ENCODE peak calls at places on chromosomes 1 and 21, in four cellular contexts. Q is HEK293T, E is K562, R is HepG2. W is an unnamed sample.

GRCh38 chr1:209080170-209080781 is 503.2 kb upstream of the CAMK1G start:
- DNase-seq in Q (no peak), E (no peak), R (no peak), W (no peak)

GRCh38 chr1:204866051-204866596 is 4.5 kb upstream of the NFASC start:
- DNase-seq in Q (no peak), E (no peak), R (no peak), W (no peak)

GRCh38 chr1:30302808-30303310 is 420.5 kb downstream of the MATN1 start:
- DNase-seq in Q (no peak), E (no peak), R (no peak), W (no peak)

GRCh38 chr21:22352088-22352487 is 1353.9 kb downstream of the NCAM2 start:
- DNase-seq in Q (no peak), E (no peak), R (no peak), W (no peak)

GRCh38 chr1:210698661-210699060 is 370.0 kb downstream of the HHAT start:
- DNase-seq in Q (no peak), E (no peak), R (no peak), W (no peak)

GRCh38 chr21:37461494-37461893 is 94.9 kb downstream of the DYRK1A start:
- DNase-seq in Q (no peak), E (no peak), R (no peak), W (no peak)

GRCh38 chr1:40903106-40903505 is 40.9 kb upstream of the CITED4 start:
- DNase-seq in Q (no peak), E (no peak), R (no peak), W (no peak)

GRCh38 chr1:17881761-17882160 is 126.6 kb downstream of the ACTL8 start:
- DNase-seq in Q (no peak), E (no peak), R (no peak), W (no peak)

GRCh38 chr1:37474697-37475379 is 458 bp downstream of the ZC3H12A start:
- DNase-seq in Q (peak; percentile 36), E (peak; percentile 52), R (no peak), W (no peak)

GRCh38 chr1:23563003-23563402 is 3.7 kb upstream of the ID3 start:
- DNase-seq in Q (no peak), E (no peak), R (no peak), W (no peak)

GRCh38 chr1:45205000-45205909 is 1.1 kb downstream of the ZSWIM5 start:
- DNase-seq in Q (peak; percentile 53), E (peak; percentile 44), R (peak; percentile 22), W (peak; percentile 67)
- TF ChIP-seq ELF4 in Q (no peak), E (no peak), R (no peak), W (no peak)

DNA sequence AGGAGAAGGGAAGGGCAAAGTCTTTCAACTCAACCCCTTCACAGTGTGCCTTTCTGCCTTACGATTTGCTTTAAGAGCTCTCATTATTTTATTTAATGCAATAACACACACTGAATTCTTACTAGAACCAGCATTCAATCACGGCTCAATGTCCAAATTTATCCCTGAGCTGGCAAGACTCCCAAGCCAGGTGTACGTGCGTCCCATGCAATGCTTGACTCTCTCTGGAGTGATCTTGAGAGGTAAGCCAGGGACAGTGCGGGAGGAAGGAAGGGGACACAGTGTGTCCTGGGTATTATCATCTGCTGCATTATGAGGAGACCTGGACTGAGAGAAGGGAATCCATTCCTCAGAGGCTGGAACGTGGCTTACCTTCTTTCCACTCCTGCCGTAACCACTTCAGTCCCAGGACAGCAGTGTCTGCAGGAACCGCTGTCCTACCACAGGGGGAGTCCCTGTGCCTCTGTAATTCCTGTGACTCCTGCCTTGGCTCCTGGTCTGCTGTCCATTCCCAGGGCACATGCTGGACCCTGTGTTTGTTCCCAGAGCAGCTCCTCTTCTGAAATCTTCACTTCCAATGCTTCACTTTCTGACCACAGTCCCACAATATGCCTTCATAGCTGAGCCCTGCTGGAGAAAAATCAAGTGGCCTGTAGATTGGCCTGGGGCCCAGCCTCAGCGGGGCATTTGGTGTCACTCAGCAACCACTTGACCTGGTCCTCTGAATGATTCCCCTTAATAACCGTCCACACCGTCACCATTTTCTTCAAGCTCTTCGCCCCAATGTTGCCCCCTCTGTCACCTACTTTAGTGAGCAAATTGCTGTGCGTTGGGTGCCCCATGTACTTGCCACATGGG is 28.6 kb upstream of the STUM start:
- DNase-seq in Q (peak; percentile 46), E (no peak), R (no peak), W (peak; percentile 35)
- TF ChIP-seq ELF4 in Q (no peak), E (no peak), R (no peak), W (no peak)

DNA sequence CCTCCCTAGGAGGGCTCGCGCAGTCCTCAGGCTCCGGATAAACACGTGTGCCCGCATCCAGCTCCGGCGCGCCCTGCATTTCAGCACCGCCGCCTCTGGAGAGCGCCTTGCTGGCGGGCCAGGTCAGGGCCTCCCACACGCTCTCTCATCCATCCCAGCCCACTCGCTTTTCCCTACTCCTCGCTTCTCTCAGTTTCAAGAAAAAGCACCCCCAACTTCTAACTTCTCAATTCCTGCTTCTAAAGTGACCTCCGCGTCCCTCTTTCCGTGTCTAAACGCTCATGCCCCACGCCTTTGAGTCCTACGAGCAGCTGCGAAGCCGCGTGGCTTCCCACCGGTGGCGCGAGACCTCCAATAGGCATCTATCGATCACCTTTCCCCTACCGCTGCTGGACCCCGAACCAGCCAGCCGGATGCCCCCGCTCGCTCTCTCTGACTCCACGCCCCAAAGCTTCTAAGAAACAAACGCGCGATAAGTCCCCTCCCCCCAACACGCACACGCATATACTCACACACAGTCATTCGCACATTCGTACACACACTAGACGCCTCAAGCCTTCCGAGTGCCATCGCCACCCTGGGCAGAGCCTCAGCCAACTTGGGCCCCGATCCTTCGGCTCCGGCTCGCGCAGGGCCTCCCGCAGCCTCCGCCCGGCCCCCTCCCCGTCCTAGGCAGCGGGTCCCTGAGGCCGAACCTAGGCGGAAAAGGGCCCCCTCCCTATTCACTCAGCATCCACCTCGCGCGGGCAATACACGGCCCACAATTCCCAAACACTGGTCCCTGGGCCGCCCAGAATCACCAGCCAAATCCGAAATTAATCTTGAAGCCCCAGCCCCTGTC is 1.1 kb downstream of the NMNAT2 start:
- DNase-seq in Q (peak; percentile 81), E (peak; percentile 21), R (no peak), W (peak; percentile 88)
- TF ChIP-seq ELF4 in Q (no peak), E (no peak), R (no peak), W (no peak)

GRCh38 chr1:46489638-46490602 is at the start of gene DMBX1:
- DNase-seq in Q (peak; percentile 93), E (peak; percentile 95), R (no peak), W (peak; percentile 82)

GRCh38 chr1:46487818-46488218 is 1.8 kb upstream of the DMBX1 start:
- DNase-seq in Q (peak; percentile 62), E (peak; percentile 82), R (no peak), W (peak; percentile 71)

GRCh38 chr1:46489169-46489637 is 433 bp upstream of the DMBX1 start:
- DNase-seq in Q (no peak), E (peak; percentile 55), R (no peak), W (peak; percentile 49)

GRCh38 chr1:46486432-46487015 is 3.1 kb upstream of the DMBX1 start:
- DNase-seq in Q (no peak), E (no peak), R (no peak), W (no peak)

DNA sequence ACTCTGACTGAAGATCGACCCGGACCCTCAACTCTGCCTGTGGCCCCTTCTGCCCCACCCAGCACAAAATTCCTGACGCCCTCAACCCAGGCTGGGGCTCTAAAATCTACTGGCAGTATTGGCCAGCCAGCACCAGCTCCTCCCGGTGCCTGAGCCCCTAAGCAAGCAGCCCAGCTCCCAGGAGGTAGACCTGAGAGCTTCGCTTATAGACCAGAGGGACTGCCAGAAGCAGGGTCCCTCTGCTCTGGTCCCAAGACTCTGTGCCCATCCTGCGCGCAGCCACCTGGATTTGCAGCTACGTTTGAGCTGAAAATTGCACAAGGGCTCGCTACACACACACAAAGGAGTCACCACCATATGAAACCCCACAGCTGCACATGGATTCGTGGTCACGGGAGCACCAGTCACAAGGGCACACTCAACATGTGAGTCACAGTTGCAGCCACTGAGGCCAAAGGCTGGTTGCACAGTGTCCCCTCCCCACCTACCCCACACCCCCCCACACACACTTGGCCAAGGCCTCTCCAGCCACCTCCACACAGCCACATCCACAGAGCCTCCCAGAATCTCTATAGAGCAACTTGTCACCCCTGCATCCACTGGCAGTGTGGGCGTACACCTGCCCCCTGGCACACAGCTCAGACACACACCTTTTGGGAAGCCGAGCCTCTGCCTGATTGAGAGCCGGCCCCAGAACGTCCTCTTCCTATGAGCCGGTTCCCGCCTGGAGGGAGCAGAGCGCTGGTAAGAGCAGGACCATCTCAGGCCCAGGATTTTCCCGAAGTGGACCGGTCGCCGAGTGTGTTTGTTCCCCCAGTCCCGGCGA is 1.1 kb upstream of the DMBX1 start:
- DNase-seq in Q (no peak), E (no peak), R (no peak), W (no peak)
- TF ChIP-seq ELF4 in Q (no peak), E (no peak), R (no peak), W (no peak)

DNA sequence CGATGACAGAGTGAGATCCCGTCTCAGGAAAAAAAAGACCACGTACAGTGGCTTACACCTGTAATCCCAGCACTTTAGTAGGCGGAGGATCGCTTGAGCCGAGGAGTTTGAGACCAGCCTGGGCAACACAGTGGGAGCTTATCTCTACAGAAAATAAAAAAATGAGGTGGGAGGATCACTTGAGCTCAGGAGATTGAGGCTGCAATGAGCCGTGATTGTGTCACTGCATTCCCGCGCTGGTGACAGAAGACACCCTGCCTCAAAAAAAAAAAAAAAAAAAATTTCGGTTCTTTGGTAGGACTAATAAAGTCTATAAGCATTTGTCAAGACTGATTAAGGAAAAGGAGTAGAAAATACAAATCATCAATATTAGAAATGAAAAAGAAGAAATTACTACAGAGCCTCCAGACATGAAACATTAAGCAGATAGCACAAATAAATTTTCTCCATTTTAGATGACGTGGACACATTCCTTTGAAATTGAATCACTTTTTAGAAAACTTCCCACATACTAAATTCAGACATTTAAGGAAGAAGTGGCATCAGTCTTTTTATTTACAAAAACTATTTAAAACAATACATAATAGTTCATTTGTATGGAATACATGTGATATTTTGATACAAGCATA is 30.4 kb downstream of the MORC3 start:
- DNase-seq in Q (no peak), E (no peak), R (no peak), W (no peak)
- TF ChIP-seq ELF4 in Q (no peak), E (no peak), R (no peak), W (no peak)

W was measured in WTC11.